ENCODE peak calls at places on chromosomes 16 and 17, in nine cellular contexts. K is transverse colon; R is breast epithelium; D is lower lobe of right lung; Z is body of pancreas; M is activated CD8-positive, alpha-beta T cell treated with anti-CD3 and anti-CD28 coated beads for 36 hours; Q is fibroblast of lung; P is SK-N-SH; A is tibial nerve. V is an unnamed sample.
A peak's percentile ranks its signal among the peaks of the same experiment; 100 is the strongest.

GRCh38 chr17:42002792-42003301 is 14.4 kb downstream of the DNAJC7 start:
- DNase-seq in A (no peak), P (no peak), D (no peak), Q (peak; percentile 78), M (no peak), K (no peak), Z (no peak), R (no peak), V (no peak)

GRCh38 chr17:44083250-44083849 is 12.8 kb downstream of the G6PC3 start:
- DNase-seq in A (no peak), Q (no peak), R (no peak), K (no peak), Z (no peak), P (peak; percentile 50), D (no peak), M (no peak), V (no peak)

GRCh38 chr16:24731722-24732419 is 2.4 kb downstream of the TNRC6A start:
- DNase-seq in M (no peak), P (no peak), A (no peak), Q (no peak), D (no peak), Z (peak; percentile 61), K (no peak), R (no peak), V (no peak)

GRCh38 chr16:83110221-83110768 is 483.5 kb downstream of the CDH13 start:
- DNase-seq in Z (no peak), P (no peak), K (no peak), M (no peak), A (no peak), R (no peak), D (no peak), Q (no peak), V (no peak)

GRCh38 chr16:49540836-49541235 is 167.2 kb downstream of the C16orf78 start:
- DNase-seq in Q (no peak), Z (no peak), A (no peak), K (no peak), D (no peak), P (no peak), R (no peak), M (no peak), V (no peak)

GRCh38 chr16:68737046-68737729 is at the start of gene CDH1:
- DNase-seq in K (peak; percentile 95), D (peak; percentile 94), Q (no peak), R (peak; percentile 94), A (no peak), Z (peak; percentile 98), M (peak; percentile 36), P (peak; percentile 73), V (peak; percentile 86)

GRCh38 chr17:66900126-66901010 is 64.1 kb upstream of the CACNG4 start:
- DNase-seq in M (no peak), Z (no peak), Q (peak; percentile 11), D (no peak), P (peak; percentile 60), A (no peak), K (no peak), R (no peak), V (no peak)

GRCh38 chr17:65079489-65079900 is 23.0 kb upstream of the GNA13 start:
- DNase-seq in Z (no peak), Q (no peak), P (peak; percentile 61), A (no peak), R (peak; percentile 77), K (no peak), D (no peak), M (no peak), V (no peak)

GRCh38 chr16:21638573-21638975 is 13.8 kb downstream of the IGSF6 start:
- DNase-seq in D (no peak), M (peak; percentile 54), R (no peak), P (no peak), Q (peak; percentile 69), A (no peak), Z (no peak), K (no peak), V (no peak)

GRCh38 chr16:24983521-24983920 is 31.6 kb downstream of the ARHGAP17 start:
- DNase-seq in K (no peak), Z (no peak), D (no peak), M (no peak), Q (no peak), P (no peak), A (no peak), R (no peak), V (no peak)

GRCh38 chr16:75372236-75372856 is 61.0 kb downstream of the CFDP1 start:
- DNase-seq in D (no peak), R (no peak), A (no peak), Z (no peak), P (no peak), Q (peak; percentile 75), M (no peak), K (no peak), V (no peak)

GRCh38 chr17:5809580-5810188 is 225.4 kb upstream of the NLRP1 start:
- DNase-seq in R (no peak), A (no peak), K (no peak), Z (no peak), D (no peak), M (no peak), P (no peak), Q (no peak), V (peak; percentile 34)

DNA sequence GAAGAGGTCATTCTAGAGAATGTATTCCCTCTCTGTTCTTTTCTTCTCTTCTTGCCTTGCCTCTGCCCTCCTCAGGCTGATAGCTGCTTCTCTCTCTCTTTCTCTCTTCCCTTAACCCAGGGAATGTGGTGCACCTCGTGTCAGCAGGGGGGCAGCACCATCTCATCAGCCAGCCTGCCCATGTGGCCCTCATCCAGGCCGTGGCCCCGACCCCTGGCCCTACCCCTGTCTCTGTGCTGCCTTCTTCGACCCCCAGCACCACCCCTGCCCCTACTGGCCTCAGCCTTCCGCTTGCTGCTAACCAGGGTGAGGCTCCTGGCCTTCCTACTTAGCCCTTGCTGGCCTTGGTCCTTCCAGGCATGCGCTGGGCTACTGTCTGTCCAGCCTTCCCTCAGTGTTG is 23.5 kb downstream of the SRCAP start:
- DNase-seq in Q (no peak), A (no peak), K (no peak), D (no peak), P (peak; percentile 27), Z (no peak), R (no peak), M (no peak), V (no peak)
- TF ChIP-seq CTCF in Q (peak; percentile 5), A (no peak), K (no peak), D (no peak), P (no peak), Z (no peak), R (no peak), M (no peak), V (no peak)

DNA sequence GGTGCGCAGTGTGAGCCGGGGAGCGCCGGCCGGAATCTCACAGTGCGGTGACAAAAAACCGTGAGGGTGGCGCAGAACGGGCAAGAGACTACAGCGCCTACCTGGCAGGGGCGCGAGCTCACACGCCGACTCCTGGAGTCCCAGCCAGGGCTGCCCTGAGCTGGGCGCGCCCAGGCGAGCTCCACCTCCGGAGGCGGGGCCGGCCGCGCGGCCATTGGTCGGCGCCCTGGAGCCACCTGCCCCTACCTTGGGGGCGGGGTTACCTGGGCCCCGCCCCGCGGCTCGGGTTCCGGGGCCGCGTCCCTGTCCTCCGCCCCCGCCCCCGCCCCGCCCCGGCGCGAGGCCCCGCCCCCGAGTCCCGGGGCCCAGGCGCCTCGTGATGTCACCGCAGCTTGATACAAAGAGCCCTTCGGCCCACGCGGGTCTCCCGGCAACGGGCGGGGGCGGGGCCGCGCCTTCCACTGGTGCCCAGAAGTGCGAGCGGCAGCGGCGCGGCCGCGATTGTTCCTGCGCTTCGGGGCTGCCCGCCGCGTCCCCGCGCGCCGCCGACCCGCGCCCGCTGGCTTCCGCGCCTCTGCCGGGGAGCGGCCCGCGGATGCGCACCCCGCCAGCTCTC is 96.3 kb downstream of the RAB11FIP4 start:
- DNase-seq in D (peak; percentile 98), R (peak; percentile 96), K (peak; percentile 96), A (peak; percentile 54), P (peak; percentile 97), Q (peak; percentile 42), Z (peak; percentile 98), M (peak; percentile 95), V (peak; percentile 89)
- TF ChIP-seq CTCF in D (no peak), R (no peak), K (peak; percentile 3), A (no peak), P (no peak), Q (no peak), Z (peak; percentile 24), M (no peak), V (no peak)

DNA sequence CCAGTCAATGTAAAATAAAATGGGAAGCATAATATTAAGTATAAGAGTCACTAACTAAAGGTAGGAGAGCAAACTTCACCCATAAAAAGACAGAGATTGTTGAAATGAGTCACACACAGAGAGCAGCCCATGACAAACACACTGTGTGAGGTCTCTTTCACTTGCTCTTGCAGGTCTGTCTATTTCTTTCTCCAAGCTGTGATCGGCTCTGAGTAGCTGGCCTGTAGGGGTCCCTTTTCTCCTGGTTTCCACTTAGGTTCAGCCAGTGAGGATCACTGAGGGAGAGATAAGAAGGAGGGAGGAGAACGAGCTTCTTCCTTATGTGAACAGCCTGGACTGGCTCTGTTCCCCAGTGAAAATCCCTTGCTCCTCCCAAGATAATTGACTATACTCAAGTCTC is 133.7 kb upstream of the HS3ST3A1 start:
- DNase-seq in K (no peak), R (no peak), A (no peak), Q (peak; percentile 26), M (no peak), D (no peak), P (peak; percentile 9), Z (no peak), V (no peak)
- TF ChIP-seq CTCF in K (no peak), R (no peak), A (no peak), Q (no peak), M (no peak), D (no peak), P (no peak), Z (no peak), V (peak; percentile 26)

GRCh38 chr17:50841949-50842354 is 6.6 kb downstream of the WFIKKN2 start:
- DNase-seq in D (peak; percentile 69), Z (peak; percentile 76), Q (peak; percentile 39), K (peak; percentile 82), M (peak; percentile 73), A (peak; percentile 81), R (peak; percentile 62), P (peak; percentile 97), V (peak; percentile 84)

GRCh38 chr17:50837980-50838954 is 2.9 kb downstream of the WFIKKN2 start:
- DNase-seq in D (no peak), P (no peak), R (no peak), Q (no peak), K (no peak), A (no peak), M (no peak), Z (no peak), V (no peak)

GRCh38 chr17:50839591-50840310 is 4.4 kb downstream of the WFIKKN2 start:
- DNase-seq in R (no peak), Z (no peak), K (no peak), D (no peak), A (no peak), P (no peak), Q (no peak), M (no peak), V (peak; percentile 64)

GRCh38 chr17:50841277-50841948 is 6.0 kb downstream of the WFIKKN2 start:
- DNase-seq in P (no peak), D (no peak), M (no peak), R (no peak), Q (no peak), Z (no peak), K (no peak), A (no peak), V (peak; percentile 59)

DNA sequence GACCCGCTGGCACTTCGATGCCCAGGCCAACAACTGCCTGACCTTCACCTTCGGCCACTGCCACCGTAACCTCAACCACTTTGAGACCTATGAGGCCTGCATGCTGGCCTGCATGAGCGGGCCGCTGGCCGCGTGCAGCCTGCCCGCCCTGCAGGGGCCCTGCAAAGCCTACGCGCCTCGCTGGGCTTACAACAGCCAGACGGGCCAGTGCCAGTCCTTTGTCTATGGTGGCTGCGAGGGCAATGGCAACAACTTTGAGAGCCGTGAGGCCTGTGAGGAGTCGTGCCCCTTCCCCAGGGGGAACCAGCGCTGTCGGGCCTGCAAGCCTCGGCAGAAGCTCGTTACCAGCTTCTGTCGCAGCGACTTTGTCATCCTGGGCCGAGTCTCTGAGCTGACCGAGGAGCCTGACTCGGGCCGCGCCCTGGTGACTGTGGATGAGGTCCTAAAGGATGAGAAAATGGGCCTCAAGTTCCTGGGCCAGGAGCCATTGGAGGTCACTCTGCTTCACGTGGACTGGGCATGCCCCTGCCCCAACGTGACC is 5.0 kb downstream of the WFIKKN2 start:
- DNase-seq in M (no peak), Q (no peak), P (no peak), Z (no peak), D (no peak), K (no peak), A (no peak), R (no peak), V (no peak)
- TF ChIP-seq CTCF in M (no peak), Q (no peak), P (no peak), Z (no peak), D (no peak), K (no peak), A (no peak), R (no peak), V (no peak)